ENCODE peak calls at places on chromosome 1, in four cellular contexts. A is body of pancreas; O is CD4-positive, CD25-positive, alpha-beta regulatory T cell; D is Panc1. I is an unnamed sample. For H3K4me1, the result is how much of the 10 kb centered on the place peaks cover.

GRCh38 chr1:24971539-24971938 is 41.5 kb upstream of the RUNX3 start:
- DNase-seq in A (no peak), O (no peak), D (no peak), I (no peak)

GRCh38 chr1:32701951-32702598 is 495 bp downstream of the SYNC start:
- DNase-seq in A (no peak), O (no peak), D (no peak), I (no peak)

GRCh38 chr1:240506176-240506575 is 105.8 kb downstream of the GREM2 start:
- DNase-seq in A (no peak), O (no peak), D (no peak), I (no peak)

GRCh38 chr1:36516372-36517018 is 33.8 kb upstream of the CSF3R start:
- DNase-seq in A (peak), O (peak), D (peak), I (peak)

GRCh38 chr1:187971851-187972250 is 1143.1 kb downstream of the PLA2G4A start:
- DNase-seq in A (no peak), O (no peak), D (no peak), I (no peak)

GRCh38 chr1:29450591-29450990 is 214.3 kb downstream of the PTPRU start:
- DNase-seq in A (no peak), O (no peak), D (no peak), I (no peak)

GRCh38 chr1:201737350-201738060 is 91.5 kb upstream of the IPO9 start:
- DNase-seq in A (no peak), O (no peak), D (no peak), I (no peak)

GRCh38 chr1:181150842-181151241 is 62.3 kb downstream of the IER5 start:
- DNase-seq in A (no peak), O (no peak), D (no peak), I (no peak)

GRCh38 chr1:155127105-155127671 is 488 bp upstream of the EFNA1 start:
- DNase-seq in A (peak), O (no peak), D (no peak), I (no peak)

GRCh38 chr1:19706136-19706535 is 41.5 kb downstream of the HTR6 start:
- DNase-seq in A (no peak), O (no peak), D (no peak), I (no peak)
- H3K4me1 ChIP-seq in A (under half), O (under half), D (under half), I (under half)

GRCh38 chr1:958823-959729 is at the start of gene NOC2L:
- DNase-seq in A (peak), O (peak), D (no peak), I (peak)
- H3K4me1 ChIP-seq in A (under half), O (under half), D (under half), I (under half)

GRCh38 chr1:230857822-230858221 is 10.5 kb downstream of the C1orf198 start:
- DNase-seq in A (no peak), O (no peak), D (no peak), I (no peak)

GRCh38 chr1:230857077-230857476 is 11.2 kb downstream of the C1orf198 start:
- DNase-seq in A (no peak), O (no peak), D (no peak), I (no peak)

GRCh38 chr1:230858236-230858820 is 10.0 kb downstream of the C1orf198 start:
- DNase-seq in A (no peak), O (no peak), D (no peak), I (no peak)

GRCh38 chr1:230860617-230861384 is 7.5 kb downstream of the C1orf198 start:
- DNase-seq in A (no peak), O (no peak), D (no peak), I (no peak)

GRCh38 chr1:230858918-230859819 is 9.2 kb downstream of the C1orf198 start:
- DNase-seq in A (no peak), O (no peak), D (no peak), I (no peak)
- H3K4me1 ChIP-seq in A (half or more), O (under half), D (under half), I (under half)

GRCh38 chr1:27555700-27556424 is 48.1 kb downstream of the AHDC1 start:
- DNase-seq in A (no peak), O (no peak), D (no peak), I (no peak)

GRCh38 chr1:27556781-27557595 is 47.0 kb downstream of the AHDC1 start:
- DNase-seq in A (peak), O (peak), D (no peak), I (peak)

GRCh38 chr1:27554777-27555699 is 48.9 kb downstream of the AHDC1 start:
- DNase-seq in A (no peak), O (no peak), D (no peak), I (no peak)

GRCh38 chr1:27557596-27558340 is 46.2 kb downstream of the AHDC1 start:
- DNase-seq in A (no peak), O (no peak), D (no peak), I (no peak)

DNA sequence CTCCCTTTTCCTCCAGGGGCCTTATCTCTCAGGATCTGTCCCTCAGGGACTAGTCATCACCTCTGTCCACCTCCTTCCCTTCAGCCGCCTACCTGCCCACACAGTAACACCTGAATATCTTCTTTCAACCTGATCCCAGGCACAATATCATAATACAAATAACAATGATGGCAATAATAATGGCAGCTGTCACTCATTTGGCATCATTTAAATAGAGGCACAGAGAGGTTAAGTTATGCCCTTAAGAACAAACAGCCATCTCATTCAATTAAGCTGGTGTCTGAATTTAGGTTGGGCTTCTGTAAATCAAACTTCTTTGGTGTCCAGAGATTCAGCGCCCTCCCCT is 47.5 kb downstream of the AHDC1 start:
- DNase-seq in A (no peak), O (no peak), D (no peak), I (no peak)
- H3K4me1 ChIP-seq in A (under half), O (under half), D (under half), I (under half)

GRCh38 chr1:77540501-77541161 is 141.8 kb downstream of the ZZZ3 start:
- DNase-seq in A (no peak), O (no peak), D (no peak), I (no peak)
- H3K4me1 ChIP-seq in A (under half), O (under half), D (under half), I (under half)

GRCh38 chr1:1024421-1025415 is 4.8 kb downstream of the AGRN start:
- DNase-seq in A (peak), O (no peak), D (no peak), I (no peak)

GRCh38 chr1:1021010-1021845 is 1.3 kb downstream of the AGRN start:
- DNase-seq in A (peak), O (no peak), D (no peak), I (no peak)

GRCh38 chr1:1021860-1022259 is 1.9 kb downstream of the AGRN start:
- DNase-seq in A (no peak), O (no peak), D (no peak), I (no peak)

GRCh38 chr1:1022322-1023090 is 2.6 kb downstream of the AGRN start:
- DNase-seq in A (no peak), O (no peak), D (no peak), I (no peak)

GRCh38 chr1:1023700-1024099 is 3.8 kb downstream of the AGRN start:
- DNase-seq in A (no peak), O (no peak), D (no peak), I (no peak)
- H3K4me1 ChIP-seq in A (half or more), O (under half), D (under half), I (under half)